ENCODE peak calls at places on chromosomes 7 and 10, in nine cellular contexts. One of them, this sample, is unnamed.

GRCh38 chr7:23105086-23105643 is 420 bp upstream of the KLHL7 start:
- DNase-seq in T1000: no peak
- DNase-seq in fibroblast of mammary gland: no peak
- DNase-seq in neural crest cell: no peak
- DNase-seq in NCI-H1092: no peak
- DNase-seq in stimulated activated CD4-positive, alpha-beta T cell treated with anti-CD3 and anti-CD28 coated beads, TNF-alpha, amount 100 ng/mL, for 1 hour: no peak
- DNase-seq in hepatic stellate cell: no peak
- DNase-seq in right lobe of liver: no peak
- DNase-seq in choroid plexus epithelial cell: peak; percentile 4
- DNase-seq in this sample: no peak

GRCh38 chr10:51010977-51011376 is 63.3 kb upstream of the PRKG1 start:
- DNase-seq in neural crest cell: no peak
- DNase-seq in right lobe of liver: no peak
- DNase-seq in hepatic stellate cell: no peak
- DNase-seq in fibroblast of mammary gland: peak; percentile 62
- DNase-seq in stimulated activated CD4-positive, alpha-beta T cell treated with anti-CD3 and anti-CD28 coated beads, TNF-alpha, amount 100 ng/mL, for 1 hour: no peak
- DNase-seq in NCI-H1092: no peak
- DNase-seq in T1000: peak; percentile 3
- DNase-seq in choroid plexus epithelial cell: peak; percentile 73
- DNase-seq in this sample: no peak

GRCh38 chr7:105261689-105262088 is 127.0 kb downstream of the SRPK2 start:
- DNase-seq in T1000: no peak
- DNase-seq in NCI-H1092: no peak
- DNase-seq in neural crest cell: no peak
- DNase-seq in stimulated activated CD4-positive, alpha-beta T cell treated with anti-CD3 and anti-CD28 coated beads, TNF-alpha, amount 100 ng/mL, for 1 hour: no peak
- DNase-seq in right lobe of liver: no peak
- DNase-seq in hepatic stellate cell: peak; percentile 11
- DNase-seq in fibroblast of mammary gland: peak; percentile 56
- DNase-seq in choroid plexus epithelial cell: no peak
- DNase-seq in this sample: no peak

GRCh38 chr10:114855776-114856543 is 34.4 kb downstream of the FHIP2A start:
- DNase-seq in fibroblast of mammary gland: peak; percentile 46
- DNase-seq in hepatic stellate cell: no peak
- DNase-seq in right lobe of liver: no peak
- DNase-seq in stimulated activated CD4-positive, alpha-beta T cell treated with anti-CD3 and anti-CD28 coated beads, TNF-alpha, amount 100 ng/mL, for 1 hour: no peak
- DNase-seq in neural crest cell: no peak
- DNase-seq in NCI-H1092: no peak
- DNase-seq in choroid plexus epithelial cell: peak; percentile 62
- DNase-seq in T1000: no peak
- DNase-seq in this sample: no peak

GRCh38 chr10:97089209-97089865 is 96.4 kb downstream of the SLIT1 start:
- DNase-seq in fibroblast of mammary gland: peak; percentile 9
- DNase-seq in hepatic stellate cell: no peak
- DNase-seq in right lobe of liver: no peak
- DNase-seq in neural crest cell: no peak
- DNase-seq in stimulated activated CD4-positive, alpha-beta T cell treated with anti-CD3 and anti-CD28 coated beads, TNF-alpha, amount 100 ng/mL, for 1 hour: no peak
- DNase-seq in T1000: no peak
- DNase-seq in choroid plexus epithelial cell: no peak
- DNase-seq in NCI-H1092: no peak
- DNase-seq in this sample: no peak

GRCh38 chr10:79111427-79111826 is 42.7 kb downstream of the ZMIZ1 start:
- DNase-seq in T1000: no peak
- DNase-seq in stimulated activated CD4-positive, alpha-beta T cell treated with anti-CD3 and anti-CD28 coated beads, TNF-alpha, amount 100 ng/mL, for 1 hour: no peak
- DNase-seq in right lobe of liver: no peak
- DNase-seq in choroid plexus epithelial cell: no peak
- DNase-seq in fibroblast of mammary gland: peak; percentile 84
- DNase-seq in neural crest cell: no peak
- DNase-seq in NCI-H1092: no peak
- DNase-seq in hepatic stellate cell: no peak
- DNase-seq in this sample: no peak

GRCh38 chr10:22931948-22932347 is 4.1 kb downstream of the ARMC3 start:
- DNase-seq in T1000: peak; percentile 79
- DNase-seq in neural crest cell: no peak
- DNase-seq in hepatic stellate cell: no peak
- DNase-seq in choroid plexus epithelial cell: peak; percentile 72
- DNase-seq in stimulated activated CD4-positive, alpha-beta T cell treated with anti-CD3 and anti-CD28 coated beads, TNF-alpha, amount 100 ng/mL, for 1 hour: no peak
- DNase-seq in fibroblast of mammary gland: peak; percentile 84
- DNase-seq in right lobe of liver: no peak
- DNase-seq in NCI-H1092: no peak
- DNase-seq in this sample: no peak

GRCh38 chr7:104528142-104528541 is 199.7 kb downstream of the LHFPL3 start:
- DNase-seq in T1000: no peak
- DNase-seq in right lobe of liver: no peak
- DNase-seq in choroid plexus epithelial cell: no peak
- DNase-seq in neural crest cell: no peak
- DNase-seq in NCI-H1092: no peak
- DNase-seq in hepatic stellate cell: no peak
- DNase-seq in stimulated activated CD4-positive, alpha-beta T cell treated with anti-CD3 and anti-CD28 coated beads, TNF-alpha, amount 100 ng/mL, for 1 hour: no peak
- DNase-seq in fibroblast of mammary gland: no peak
- DNase-seq in this sample: no peak

GRCh38 chr10:128000660-128001059 is 93.8 kb downstream of the PTPRE start:
- DNase-seq in fibroblast of mammary gland: no peak
- DNase-seq in hepatic stellate cell: no peak
- DNase-seq in right lobe of liver: peak; percentile 30
- DNase-seq in choroid plexus epithelial cell: peak; percentile 75
- DNase-seq in neural crest cell: no peak
- DNase-seq in NCI-H1092: no peak
- DNase-seq in T1000: no peak
- DNase-seq in stimulated activated CD4-positive, alpha-beta T cell treated with anti-CD3 and anti-CD28 coated beads, TNF-alpha, amount 100 ng/mL, for 1 hour: no peak
- DNase-seq in this sample: no peak

GRCh38 chr10:63427013-63427412 is 38.8 kb downstream of the JMJD1C start:
- DNase-seq in hepatic stellate cell: no peak
- DNase-seq in right lobe of liver: no peak
- DNase-seq in stimulated activated CD4-positive, alpha-beta T cell treated with anti-CD3 and anti-CD28 coated beads, TNF-alpha, amount 100 ng/mL, for 1 hour: no peak
- DNase-seq in choroid plexus epithelial cell: no peak
- DNase-seq in fibroblast of mammary gland: no peak
- DNase-seq in NCI-H1092: no peak
- DNase-seq in T1000: no peak
- DNase-seq in neural crest cell: no peak
- DNase-seq in this sample: no peak

GRCh38 chr10:44306762-44307161 is 78.1 kb downstream of the CXCL12 start:
- DNase-seq in T1000: no peak
- DNase-seq in stimulated activated CD4-positive, alpha-beta T cell treated with anti-CD3 and anti-CD28 coated beads, TNF-alpha, amount 100 ng/mL, for 1 hour: no peak
- DNase-seq in neural crest cell: no peak
- DNase-seq in fibroblast of mammary gland: no peak
- DNase-seq in choroid plexus epithelial cell: peak; percentile 12
- DNase-seq in hepatic stellate cell: no peak
- DNase-seq in right lobe of liver: no peak
- DNase-seq in NCI-H1092: no peak
- DNase-seq in this sample: no peak

GRCh38 chr7:151506901-151507382 is 12.8 kb downstream of the RHEB start:
- DNase-seq in NCI-H1092: no peak
- DNase-seq in choroid plexus epithelial cell: no peak
- DNase-seq in stimulated activated CD4-positive, alpha-beta T cell treated with anti-CD3 and anti-CD28 coated beads, TNF-alpha, amount 100 ng/mL, for 1 hour: no peak
- DNase-seq in hepatic stellate cell: no peak
- DNase-seq in fibroblast of mammary gland: no peak
- DNase-seq in neural crest cell: no peak
- DNase-seq in T1000: no peak
- DNase-seq in right lobe of liver: no peak
- DNase-seq in this sample: no peak

GRCh38 chr7:38629621-38630020 is 1.6 kb downstream of the AMPH start:
- DNase-seq in neural crest cell: no peak
- DNase-seq in stimulated activated CD4-positive, alpha-beta T cell treated with anti-CD3 and anti-CD28 coated beads, TNF-alpha, amount 100 ng/mL, for 1 hour: no peak
- DNase-seq in hepatic stellate cell: no peak
- DNase-seq in choroid plexus epithelial cell: no peak
- DNase-seq in right lobe of liver: no peak
- DNase-seq in fibroblast of mammary gland: peak; percentile 26
- DNase-seq in NCI-H1092: no peak
- DNase-seq in T1000: no peak
- DNase-seq in this sample: no peak

GRCh38 chr10:72030762-72031543 is 57.4 kb downstream of the SPOCK2 start:
- DNase-seq in stimulated activated CD4-positive, alpha-beta T cell treated with anti-CD3 and anti-CD28 coated beads, TNF-alpha, amount 100 ng/mL, for 1 hour: no peak
- DNase-seq in choroid plexus epithelial cell: peak; percentile 64
- DNase-seq in NCI-H1092: no peak
- DNase-seq in hepatic stellate cell: no peak
- DNase-seq in T1000: no peak
- DNase-seq in right lobe of liver: peak; percentile 53
- DNase-seq in fibroblast of mammary gland: no peak
- DNase-seq in neural crest cell: no peak
- DNase-seq in this sample: no peak

GRCh38 chr10:4403638-4404252 is 422.3 kb upstream of the AKR1E2 start:
- DNase-seq in T1000: no peak
- DNase-seq in right lobe of liver: no peak
- DNase-seq in neural crest cell: no peak
- DNase-seq in fibroblast of mammary gland: no peak
- DNase-seq in NCI-H1092: no peak
- DNase-seq in choroid plexus epithelial cell: no peak
- DNase-seq in hepatic stellate cell: no peak
- DNase-seq in stimulated activated CD4-positive, alpha-beta T cell treated with anti-CD3 and anti-CD28 coated beads, TNF-alpha, amount 100 ng/mL, for 1 hour: no peak
- DNase-seq in this sample: no peak

GRCh38 chr10:96587255-96588059 is 645 bp upstream of the TM9SF3 start:
- DNase-seq in hepatic stellate cell: no peak
- DNase-seq in stimulated activated CD4-positive, alpha-beta T cell treated with anti-CD3 and anti-CD28 coated beads, TNF-alpha, amount 100 ng/mL, for 1 hour: no peak
- DNase-seq in T1000: peak; percentile 87
- DNase-seq in choroid plexus epithelial cell: peak; percentile 82
- DNase-seq in NCI-H1092: peak; percentile 47
- DNase-seq in fibroblast of mammary gland: peak; percentile 83
- DNase-seq in neural crest cell: no peak
- DNase-seq in right lobe of liver: peak; percentile 86
- DNase-seq in this sample: no peak

GRCh38 chr7:47893238-47893637 is 55.0 kb downstream of the PKD1L1 start:
- DNase-seq in fibroblast of mammary gland: peak; percentile 6
- DNase-seq in NCI-H1092: no peak
- DNase-seq in hepatic stellate cell: no peak
- DNase-seq in neural crest cell: no peak
- DNase-seq in stimulated activated CD4-positive, alpha-beta T cell treated with anti-CD3 and anti-CD28 coated beads, TNF-alpha, amount 100 ng/mL, for 1 hour: no peak
- DNase-seq in choroid plexus epithelial cell: no peak
- DNase-seq in T1000: no peak
- DNase-seq in right lobe of liver: no peak
- DNase-seq in this sample: no peak

GRCh38 chr7:108503112-108504026 is 22.6 kb downstream of the PNPLA8 start:
- DNase-seq in T1000: no peak
- DNase-seq in NCI-H1092: no peak
- DNase-seq in right lobe of liver: no peak
- DNase-seq in stimulated activated CD4-positive, alpha-beta T cell treated with anti-CD3 and anti-CD28 coated beads, TNF-alpha, amount 100 ng/mL, for 1 hour: no peak
- DNase-seq in neural crest cell: no peak
- DNase-seq in choroid plexus epithelial cell: peak; percentile 47
- DNase-seq in hepatic stellate cell: no peak
- DNase-seq in fibroblast of mammary gland: peak; percentile 26
- DNase-seq in this sample: no peak

GRCh38 chr7:132485600-132486594 is 90.4 kb downstream of the PLXNA4 start:
- DNase-seq in choroid plexus epithelial cell: no peak
- DNase-seq in neural crest cell: no peak
- DNase-seq in fibroblast of mammary gland: no peak
- DNase-seq in right lobe of liver: no peak
- DNase-seq in stimulated activated CD4-positive, alpha-beta T cell treated with anti-CD3 and anti-CD28 coated beads, TNF-alpha, amount 100 ng/mL, for 1 hour: no peak
- DNase-seq in T1000: no peak
- DNase-seq in hepatic stellate cell: no peak
- DNase-seq in NCI-H1092: no peak
- DNase-seq in this sample: no peak

GRCh38 chr10:3838723-3839437 is 53.9 kb upstream of the KLF6 start:
- DNase-seq in right lobe of liver: peak; percentile 28
- DNase-seq in choroid plexus epithelial cell: no peak
- DNase-seq in fibroblast of mammary gland: peak; percentile 49
- DNase-seq in T1000: no peak
- DNase-seq in hepatic stellate cell: no peak
- DNase-seq in stimulated activated CD4-positive, alpha-beta T cell treated with anti-CD3 and anti-CD28 coated beads, TNF-alpha, amount 100 ng/mL, for 1 hour: no peak
- DNase-seq in NCI-H1092: no peak
- DNase-seq in neural crest cell: no peak
- DNase-seq in this sample: no peak

GRCh38 chr10:75140246-75140645 is 28.8 kb downstream of the SAMD8 start:
- DNase-seq in neural crest cell: no peak
- DNase-seq in stimulated activated CD4-positive, alpha-beta T cell treated with anti-CD3 and anti-CD28 coated beads, TNF-alpha, amount 100 ng/mL, for 1 hour: no peak
- DNase-seq in right lobe of liver: no peak
- DNase-seq in T1000: no peak
- DNase-seq in choroid plexus epithelial cell: no peak
- DNase-seq in fibroblast of mammary gland: no peak
- DNase-seq in hepatic stellate cell: no peak
- DNase-seq in NCI-H1092: no peak
- DNase-seq in this sample: no peak

GRCh38 chr7:102873470-102874165 is 39.2 kb upstream of the LRRC17 start:
- DNase-seq in hepatic stellate cell: no peak
- DNase-seq in T1000: no peak
- DNase-seq in stimulated activated CD4-positive, alpha-beta T cell treated with anti-CD3 and anti-CD28 coated beads, TNF-alpha, amount 100 ng/mL, for 1 hour: no peak
- DNase-seq in right lobe of liver: no peak
- DNase-seq in fibroblast of mammary gland: peak; percentile 32
- DNase-seq in neural crest cell: no peak
- DNase-seq in choroid plexus epithelial cell: no peak
- DNase-seq in NCI-H1092: no peak
- DNase-seq in this sample: no peak

This sample was measured in brain pericyte.